ENCODE peak calls at places on chromosomes 11 and 22, in four cellular contexts. One of them, this sample, is unnamed.

GRCh38 chr22:50267591-50268390 is 2.4 kb downstream of the MAPK11 start:
- DNase-seq in NCI-H1105: no peak
- DNase-seq in HTR-8/SVneo: no peak
- DNase-seq in stimulated activated CD4-positive, alpha-beta T cell treated with anti-CD3 and anti-CD28 coated beads, Interleukin-4, amount 100 ng/mL, for 4 hours: peak; percentile 54
- DNase-seq in this sample: no peak

GRCh38 chr11:66068154-66068821 is 1.8 kb upstream of the PACS1 start:
- DNase-seq in NCI-H1105: peak; percentile 54
- DNase-seq in stimulated activated CD4-positive, alpha-beta T cell treated with anti-CD3 and anti-CD28 coated beads, Interleukin-4, amount 100 ng/mL, for 4 hours: peak; percentile 70
- DNase-seq in HTR-8/SVneo: peak; percentile 94
- DNase-seq in this sample: peak; percentile 39

GRCh38 chr11:87722756-87723599 is 452.3 kb downstream of the RAB38 start:
- DNase-seq in HTR-8/SVneo: peak; percentile 4
- DNase-seq in stimulated activated CD4-positive, alpha-beta T cell treated with anti-CD3 and anti-CD28 coated beads, Interleukin-4, amount 100 ng/mL, for 4 hours: no peak
- DNase-seq in NCI-H1105: no peak
- DNase-seq in this sample: no peak

GRCh38 chr11:121036981-121037380 is 13.1 kb downstream of the TBCEL start:
- DNase-seq in stimulated activated CD4-positive, alpha-beta T cell treated with anti-CD3 and anti-CD28 coated beads, Interleukin-4, amount 100 ng/mL, for 4 hours: no peak
- DNase-seq in NCI-H1105: no peak
- DNase-seq in HTR-8/SVneo: no peak
- DNase-seq in this sample: no peak

GRCh38 chr11:58622344-58622743 is at the start of gene CNTF:
- DNase-seq in HTR-8/SVneo: no peak
- DNase-seq in NCI-H1105: no peak
- DNase-seq in stimulated activated CD4-positive, alpha-beta T cell treated with anti-CD3 and anti-CD28 coated beads, Interleukin-4, amount 100 ng/mL, for 4 hours: no peak
- DNase-seq in this sample: no peak

GRCh38 chr11:110367571-110367970 is 62.2 kb upstream of the FDX1 start:
- DNase-seq in stimulated activated CD4-positive, alpha-beta T cell treated with anti-CD3 and anti-CD28 coated beads, Interleukin-4, amount 100 ng/mL, for 4 hours: no peak
- DNase-seq in NCI-H1105: no peak
- DNase-seq in HTR-8/SVneo: peak; percentile 26
- DNase-seq in this sample: no peak

GRCh38 chr11:117823941-117824420 is 563 bp downstream of the FXYD2 start:
- DNase-seq in HTR-8/SVneo: no peak
- DNase-seq in NCI-H1105: no peak
- DNase-seq in stimulated activated CD4-positive, alpha-beta T cell treated with anti-CD3 and anti-CD28 coated beads, Interleukin-4, amount 100 ng/mL, for 4 hours: no peak
- DNase-seq in this sample: peak; percentile 59

GRCh38 chr11:12137938-12138731 is 27.7 kb downstream of the MICAL2 start:
- DNase-seq in stimulated activated CD4-positive, alpha-beta T cell treated with anti-CD3 and anti-CD28 coated beads, Interleukin-4, amount 100 ng/mL, for 4 hours: no peak
- DNase-seq in NCI-H1105: no peak
- DNase-seq in HTR-8/SVneo: no peak
- DNase-seq in this sample: no peak

GRCh38 chr22:49934144-49934890 is 15.9 kb downstream of the CRELD2 start:
- DNase-seq in HTR-8/SVneo: no peak
- DNase-seq in NCI-H1105: no peak
- DNase-seq in stimulated activated CD4-positive, alpha-beta T cell treated with anti-CD3 and anti-CD28 coated beads, Interleukin-4, amount 100 ng/mL, for 4 hours: no peak
- DNase-seq in this sample: no peak

GRCh38 chr22:50027639-50028537 is 15.3 kb upstream of the IL17REL start:
- DNase-seq in stimulated activated CD4-positive, alpha-beta T cell treated with anti-CD3 and anti-CD28 coated beads, Interleukin-4, amount 100 ng/mL, for 4 hours: peak; percentile 45
- DNase-seq in NCI-H1105: no peak
- DNase-seq in HTR-8/SVneo: no peak
- DNase-seq in this sample: no peak

GRCh38 chr11:92380882-92381281 is 156.3 kb downstream of the FAT3 start:
- DNase-seq in stimulated activated CD4-positive, alpha-beta T cell treated with anti-CD3 and anti-CD28 coated beads, Interleukin-4, amount 100 ng/mL, for 4 hours: no peak
- DNase-seq in NCI-H1105: no peak
- DNase-seq in HTR-8/SVneo: no peak
- DNase-seq in this sample: no peak

GRCh38 chr11:118126082-118126838 is 26.4 kb downstream of the SCN4B start:
- DNase-seq in HTR-8/SVneo: no peak
- DNase-seq in stimulated activated CD4-positive, alpha-beta T cell treated with anti-CD3 and anti-CD28 coated beads, Interleukin-4, amount 100 ng/mL, for 4 hours: no peak
- DNase-seq in NCI-H1105: no peak
- DNase-seq in this sample: no peak

GRCh38 chr22:44049369-44050231 is 25.5 kb downstream of the PARVB start:
- DNase-seq in NCI-H1105: no peak
- DNase-seq in stimulated activated CD4-positive, alpha-beta T cell treated with anti-CD3 and anti-CD28 coated beads, Interleukin-4, amount 100 ng/mL, for 4 hours: no peak
- DNase-seq in HTR-8/SVneo: no peak
- DNase-seq in this sample: peak; percentile 36

GRCh38 chr11:119993732-119994131 is 144.2 kb downstream of the TRIM29 start:
- DNase-seq in HTR-8/SVneo: no peak
- DNase-seq in NCI-H1105: peak; percentile 94
- DNase-seq in stimulated activated CD4-positive, alpha-beta T cell treated with anti-CD3 and anti-CD28 coated beads, Interleukin-4, amount 100 ng/mL, for 4 hours: no peak
- DNase-seq in this sample: no peak

GRCh38 chr22:46068908-46069481 is 81.3 kb upstream of the PPARA start:
- DNase-seq in HTR-8/SVneo: no peak
- DNase-seq in stimulated activated CD4-positive, alpha-beta T cell treated with anti-CD3 and anti-CD28 coated beads, Interleukin-4, amount 100 ng/mL, for 4 hours: no peak
- DNase-seq in NCI-H1105: no peak
- DNase-seq in this sample: no peak

GRCh38 chr11:33875621-33876294 is 16.1 kb downstream of the LMO2 start:
- DNase-seq in NCI-H1105: no peak
- DNase-seq in HTR-8/SVneo: no peak
- DNase-seq in stimulated activated CD4-positive, alpha-beta T cell treated with anti-CD3 and anti-CD28 coated beads, Interleukin-4, amount 100 ng/mL, for 4 hours: no peak
- DNase-seq in this sample: no peak

This sample was measured in NCI-H446.